ENCODE peak calls at places on chromosomes 1 and 21, in seven cellular contexts. T is IMR-90, D is upper lobe of left lung, J is left ventricle myocardium inferior, B is tibial artery, H is body of pancreas, Z is dorsolateral prefrontal cortex. G is an unnamed sample.

GRCh38 chr1:22969224-22969829 is 3.3 kb downstream of the LACTBL1 start:
- DNase-seq in D (peak; percentile 19), B (no peak), T (peak; percentile 90), H (peak; percentile 74), Z (no peak), J (no peak), G (no peak)

GRCh38 chr1:93708734-93709481 is 27.3 kb upstream of the BCAR3 start:
- DNase-seq in Z (no peak), D (peak; percentile 44), H (no peak), B (no peak), T (peak; percentile 33), J (no peak), G (no peak)

GRCh38 chr1:145785481-145785880 is 38.4 kb downstream of the RNF115 start:
- DNase-seq in Z (no peak), J (no peak), T (peak; percentile 16), D (no peak), B (no peak), H (no peak), G (no peak)

GRCh38 chr1:210536263-210536961 is 207.7 kb downstream of the HHAT start:
- DNase-seq in T (no peak), H (no peak), D (no peak), B (no peak), Z (peak; percentile 27), J (no peak), G (no peak)

GRCh38 chr1:229412056-229412455 is 21.8 kb downstream of the ACTA1 start:
- DNase-seq in B (no peak), H (no peak), J (no peak), T (no peak), D (no peak), Z (no peak), G (no peak)

GRCh38 chr1:7784492-7785071 is 491 bp downstream of the PER3 start:
- DNase-seq in H (peak; percentile 49), T (no peak), B (peak; percentile 76), J (peak; percentile 37), D (no peak), Z (peak; percentile 43), G (no peak)

GRCh38 chr1:53334781-53335180 is 6.9 kb upstream of the LRP8 start:
- DNase-seq in B (no peak), D (peak; percentile 21), Z (no peak), H (no peak), T (no peak), J (no peak), G (peak; percentile 16)

GRCh38 chr1:228646717-228647522 is 88.4 kb upstream of the RHOU start:
- DNase-seq in J (no peak), T (peak; percentile 39), B (no peak), D (no peak), H (peak; percentile 25), Z (no peak), G (peak; percentile 41)

DNA sequence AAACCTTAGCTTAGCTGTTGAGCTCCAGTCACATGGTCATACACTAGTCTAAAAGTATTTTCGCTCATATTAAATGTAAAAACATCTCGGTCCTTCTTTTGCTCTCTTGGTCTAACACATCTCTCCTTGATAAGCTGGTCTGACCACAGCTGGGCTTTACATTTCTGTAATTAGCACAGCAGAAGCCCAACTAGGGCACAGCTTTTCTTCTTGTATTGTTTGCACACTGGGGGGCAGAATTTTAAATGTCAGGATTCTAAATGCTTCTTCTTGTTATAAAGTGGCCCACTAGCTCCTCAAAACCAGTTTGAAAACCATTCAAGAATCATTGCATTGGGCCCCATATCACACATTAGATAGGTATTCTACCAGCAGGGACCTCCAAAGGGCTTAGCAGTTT is 289.1 kb upstream of the PKN2 start:
- DNase-seq in B (no peak), T (no peak), D (no peak), H (no peak), J (no peak), Z (no peak), G (no peak)
- TF ChIP-seq CTCF in B (no peak), T (no peak), D (no peak), H (no peak), J (no peak), Z (peak; percentile 15), G (no peak)

GRCh38 chr21:43894206-43894577 is 29.2 kb downstream of the AGPAT3 start:
- DNase-seq in T (no peak), D (no peak), Z (no peak), J (no peak), B (no peak), H (no peak), G (no peak)
- TF ChIP-seq CTCF in T (no peak), D (no peak), Z (no peak), J (no peak), B (no peak), H (no peak), G (no peak)

DNA sequence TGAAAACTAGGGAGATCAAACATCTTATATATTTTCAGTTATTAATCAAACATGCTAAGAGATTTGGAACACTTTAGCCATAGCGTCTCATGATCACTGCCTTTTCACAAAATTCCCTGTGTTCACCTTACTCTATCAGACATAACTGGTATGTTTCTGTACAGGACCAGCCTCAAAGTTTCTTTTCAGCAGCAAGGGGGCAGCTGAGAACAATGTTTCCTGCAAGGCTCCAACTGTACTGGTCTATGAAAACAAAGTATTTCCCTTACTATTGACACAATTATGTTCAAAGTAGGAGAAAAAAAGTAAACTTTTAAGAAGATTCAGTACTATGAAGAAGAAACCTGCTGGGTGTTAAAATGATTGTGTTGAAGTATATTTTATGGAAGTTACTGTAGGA is 98.5 kb downstream of the ATF6 start:
- DNase-seq in D (no peak), B (no peak), J (no peak), H (no peak), Z (no peak), T (peak; percentile 51), G (no peak)
- TF ChIP-seq CTCF in D (no peak), B (peak; percentile 44), J (peak; percentile 52), H (no peak), Z (peak; percentile 37), T (peak; percentile 56), G (no peak)

GRCh38 chr21:28148400-28149064 is 844.1 kb downstream of the LTN1 start:
- DNase-seq in T (peak; percentile 19), D (no peak), J (no peak), Z (peak; percentile 7), H (peak; percentile 59), B (no peak), G (no peak)

GRCh38 chr21:28150021-28150420 is 842.7 kb downstream of the LTN1 start:
- DNase-seq in D (no peak), H (no peak), J (no peak), Z (no peak), B (no peak), T (no peak), G (no peak)

GRCh38 chr21:28142692-28143091 is 850.0 kb downstream of the LTN1 start:
- DNase-seq in B (no peak), J (no peak), Z (no peak), D (no peak), H (no peak), T (peak; percentile 91), G (no peak)

GRCh38 chr21:28144089-28144488 is 848.6 kb downstream of the LTN1 start:
- DNase-seq in B (no peak), J (no peak), T (no peak), H (no peak), Z (no peak), D (no peak), G (no peak)

GRCh38 chr21:28144653-28145052 is 848.0 kb downstream of the LTN1 start:
- DNase-seq in J (no peak), B (no peak), T (no peak), D (no peak), H (no peak), Z (no peak), G (no peak)
- TF ChIP-seq CTCF in J (no peak), B (no peak), T (no peak), D (no peak), H (no peak), Z (no peak), G (no peak)

DNA sequence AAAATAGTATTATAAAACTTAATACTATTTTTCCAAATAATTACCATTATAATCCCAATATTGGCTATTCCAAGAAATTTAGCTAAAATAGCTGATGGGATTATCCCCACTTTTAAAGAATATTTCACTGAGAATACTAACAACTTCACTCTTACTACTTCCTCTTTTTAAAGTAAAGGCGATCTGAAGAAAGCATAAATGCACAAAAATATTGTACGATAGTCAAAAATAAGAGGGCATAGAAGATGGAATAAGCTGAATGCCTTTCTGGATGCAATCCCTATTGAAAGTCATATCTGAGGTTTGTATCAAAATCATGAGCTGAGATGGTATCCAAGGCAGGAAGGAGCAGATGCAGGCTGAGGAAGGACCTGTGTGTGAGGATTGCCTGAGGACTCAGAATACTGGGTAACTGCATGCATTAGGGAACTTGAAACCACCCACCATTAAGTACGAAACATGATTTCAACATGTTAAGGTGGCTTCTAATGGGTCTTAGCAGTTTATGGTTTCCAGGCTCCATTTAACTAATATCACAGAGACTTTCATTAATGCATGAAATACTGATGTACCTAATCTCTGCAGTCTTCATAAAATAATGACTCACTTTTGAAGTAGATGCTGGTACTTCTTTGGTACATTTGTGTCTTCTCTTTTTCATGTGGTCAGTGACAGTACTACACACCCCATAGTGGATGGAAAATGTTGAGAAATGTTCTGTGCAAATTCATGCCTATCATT is 29.6 kb upstream of the RGS1 start:
- DNase-seq in D (no peak), Z (no peak), H (no peak), J (no peak), B (no peak), T (no peak), G (no peak)
- TF ChIP-seq CTCF in D (no peak), Z (no peak), H (no peak), J (no peak), B (peak; percentile 5), T (no peak), G (no peak)

GRCh38 chr1:26161408-26162219 is 2.7 kb downstream of the FAM110D start:
- DNase-seq in H (peak; percentile 65), T (peak; percentile 31), J (peak; percentile 74), D (peak; percentile 51), Z (peak; percentile 51), B (peak; percentile 77), G (peak; percentile 54)
- TF ChIP-seq CTCF in H (peak; percentile 28), T (no peak), J (peak; percentile 47), D (peak; percentile 31), Z (no peak), B (no peak), G (no peak)

GRCh38 chr1:118317836-118318614 is 133.0 kb upstream of the SPAG17 start:
- DNase-seq in Z (no peak), J (no peak), T (no peak), H (no peak), B (no peak), D (no peak), G (no peak)
- TF ChIP-seq CTCF in Z (no peak), J (no peak), T (no peak), H (no peak), B (no peak), D (no peak), G (no peak)